ENCODE peak calls at places on chromosomes 7 and 10, in six cellular contexts. M is stimulated activated CD8-positive, alpha-beta memory T cell treated with anti-CD3 and anti-CD28 coated beads, Interleukin-4, amount 100 ng/mL, for 24 hours; C is ACHN; W is DMS153; Q is left cardiac atrium; H is dermis microvascular lymphatic vessel endothelial cell. S is an unnamed sample.
A peak's percentile ranks its signal among the peaks of the same experiment; 100 is the strongest.

GRCh38 chr7:146090023-146090645 is 26.5 kb upstream of the CNTNAP2 start:
- DNase-seq in M (no peak), C (peak; percentile 62), W (peak; percentile 58), Q (no peak), H (peak; percentile 24), S (no peak)

GRCh38 chr7:87218941-87219544 is 489 bp downstream of the TMEM243 start:
- DNase-seq in M (peak; percentile 12), C (peak; percentile 82), W (no peak), Q (peak; percentile 75), H (peak; percentile 46), S (peak; percentile 55)

GRCh38 chr7:70171369-70171768 is 573.1 kb downstream of the AUTS2 start:
- DNase-seq in M (no peak), C (no peak), W (no peak), Q (no peak), H (no peak), S (no peak)

GRCh38 chr7:55309040-55309991 is 55.8 kb upstream of the LANCL2 start:
- DNase-seq in M (peak; percentile 58), C (no peak), W (no peak), Q (no peak), H (no peak), S (no peak)

GRCh38 chr7:117230276-117231046 is 92.4 kb downstream of the WNT2 start:
- DNase-seq in M (no peak), C (no peak), W (no peak), Q (no peak), H (no peak), S (no peak)

GRCh38 chr10:13792011-13792410 is 205.2 kb downstream of the PRPF18 start:
- DNase-seq in M (no peak), C (no peak), W (no peak), Q (peak; percentile 84), H (peak; percentile 17), S (peak; percentile 77)

GRCh38 chr10:30510184-30510931 is 76.4 kb downstream of the MAP3K8 start:
- DNase-seq in M (peak; percentile 28), C (peak; percentile 55), W (no peak), Q (no peak), H (peak; percentile 5), S (no peak)

GRCh38 chr7:22452142-22452763 is 47.7 kb downstream of the STEAP1B start:
- DNase-seq in M (peak; percentile 7), C (peak; percentile 67), W (no peak), Q (peak; percentile 59), H (peak; percentile 33), S (peak; percentile 62)

GRCh38 chr7:24313777-24314176 is 29.8 kb downstream of the NPY start:
- DNase-seq in M (no peak), C (no peak), W (no peak), Q (no peak), H (no peak), S (no peak)

GRCh38 chr10:22816298-22816653 is 101.9 kb upstream of the PIP4K2A start:
- DNase-seq in M (no peak), C (peak; percentile 71), W (no peak), Q (no peak), H (peak; percentile 94), S (no peak)

S was measured in left ventricle myocardium inferior.